ENCODE peak calls at places on chromosomes 3 and 15, in seven cellular contexts. E is adipocyte; B is mesendoderm; K is thyroid gland; D is heart left ventricle; A is CD8-positive, alpha-beta T cell; I is SK-N-SH. N is an unnamed sample.
A peak's percentile ranks its signal among the peaks of the same experiment; 100 is the strongest.

GRCh38 chr15:80242132-80242769 is 9.8 kb downstream of the CTXND1 start:
- DNase-seq in E (peak; percentile 24), B (peak; percentile 97), K (peak; percentile 9), D (no peak), I (peak; percentile 16), A (no peak), N (no peak)

GRCh38 chr3:46954178-46954577 is 22.4 kb downstream of the CCDC12 start:
- DNase-seq in A (no peak), I (no peak), B (no peak), D (no peak), E (no peak), K (no peak), N (no peak)

GRCh38 chr3:122964844-122965243 is 62.7 kb downstream of the SEMA5B start:
- DNase-seq in E (no peak), D (no peak), B (no peak), I (no peak), A (no peak), K (no peak), N (no peak)

GRCh38 chr3:61682671-61683408 is 121.5 kb downstream of the PTPRG start:
- DNase-seq in K (no peak), A (no peak), D (no peak), E (peak; percentile 85), I (no peak), B (peak; percentile 42), N (no peak)

GRCh38 chr3:37093481-37093880 is 80.9 kb downstream of the LRRFIP2 start:
- DNase-seq in E (no peak), A (no peak), I (no peak), D (no peak), K (no peak), B (no peak), N (no peak)

GRCh38 chr3:168061332-168061996 is 34.3 kb downstream of the GOLIM4 start:
- DNase-seq in K (no peak), B (no peak), I (no peak), A (no peak), E (peak; percentile 28), D (no peak), N (no peak)

GRCh38 chr3:153232737-153233330 is 70.8 kb downstream of the RAP2B start:
- DNase-seq in K (no peak), I (no peak), B (no peak), E (peak; percentile 85), D (no peak), A (no peak), N (no peak)

GRCh38 chr3:149299938-149300791 is 33.3 kb downstream of the TM4SF18 start:
- DNase-seq in K (peak; percentile 71), D (no peak), A (no peak), I (no peak), E (peak; percentile 92), B (peak; percentile 71), N (no peak)

GRCh38 chr3:114121996-114122709 is 56.7 kb downstream of the DRD3 start:
- DNase-seq in A (no peak), K (peak; percentile 3), I (no peak), E (peak; percentile 9), D (peak; percentile 50), B (no peak), N (no peak)

GRCh38 chr15:64251121-64251520 is 88.3 kb upstream of the PPIB start:
- DNase-seq in A (no peak), I (no peak), D (no peak), E (peak; percentile 16), B (no peak), K (no peak), N (no peak)

GRCh38 chr15:64009798-64010241 is 36.5 kb downstream of the DAPK2 start:
- DNase-seq in D (no peak), K (no peak), A (peak; percentile 56), E (no peak), B (no peak), I (no peak), N (no peak)

GRCh38 chr15:98164573-98164972 is 204.1 kb downstream of the ARRDC4 start:
- DNase-seq in D (no peak), I (no peak), E (no peak), A (no peak), K (no peak), B (no peak), N (no peak)

GRCh38 chr15:42691308-42691707 is 45.6 kb downstream of the CDAN1 start:
- DNase-seq in I (no peak), B (no peak), E (no peak), D (no peak), A (no peak), K (no peak), N (no peak)

GRCh38 chr15:64233299-64233698 is 70.5 kb upstream of the PPIB start:
- DNase-seq in E (no peak), I (no peak), A (no peak), D (no peak), K (no peak), B (no peak), N (no peak)

GRCh38 chr3:132803889-132804288 is 81.7 kb upstream of the NPHP3 start:
- DNase-seq in A (no peak), K (no peak), I (peak; percentile 9), E (peak; percentile 18), B (peak; percentile 63), D (no peak), N (no peak)

GRCh38 chr3:195907730-195908438 is 467 bp downstream of the TNK2 start:
- DNase-seq in A (peak; percentile 57), D (peak; percentile 42), I (peak; percentile 69), K (peak; percentile 85), E (no peak), B (peak; percentile 77), N (peak; percentile 68)

GRCh38 chr3:186599142-186599784 is 13.6 kb upstream of the AHSG start:
- DNase-seq in A (no peak), E (no peak), D (no peak), B (no peak), K (no peak), I (no peak), N (no peak)

GRCh38 chr3:12479919-12480425 is 4.3 kb upstream of the TSEN2 start:
- DNase-seq in E (peak; percentile 74), A (peak; percentile 29), D (peak; percentile 37), K (no peak), B (peak; percentile 69), I (peak; percentile 75), N (no peak)

GRCh38 chr3:133980035-133980434 is 49.7 kb downstream of the SLCO2A1 start:
- DNase-seq in E (no peak), D (no peak), I (no peak), K (no peak), A (no peak), B (peak; percentile 52), N (no peak)

GRCh38 chr3:127417709-127418559 is 130.1 kb upstream of the PRR20G start:
- DNase-seq in D (no peak), A (no peak), B (no peak), K (no peak), E (no peak), I (no peak), N (no peak)

GRCh38 chr3:155130001-155130400 is 49.9 kb downstream of the MME start:
- DNase-seq in D (no peak), E (peak; percentile 7), B (no peak), A (no peak), I (no peak), K (no peak), N (no peak)

GRCh38 chr3:166177130-166177529 is 339.9 kb upstream of the BCHE start:
- DNase-seq in A (no peak), D (no peak), K (no peak), B (no peak), E (no peak), I (no peak), N (no peak)
- H3K4me1 ChIP-seq in A (no peaks in the 10 kb centered on the region), D (no peaks in the 10 kb centered on the region), K (no peaks in the 10 kb centered on the region), B (no peaks in the 10 kb centered on the region), E (no peaks in the 10 kb centered on the region), I (no peaks in the 10 kb centered on the region), N (no peaks in the 10 kb centered on the region)

GRCh38 chr3:71518089-71518488 is 65.4 kb downstream of the FOXP1 start:
- DNase-seq in E (no peak), D (no peak), K (no peak), B (no peak), A (no peak), I (no peak), N (no peak)

GRCh38 chr3:71520186-71521020 is 63.1 kb downstream of the FOXP1 start:
- DNase-seq in A (no peak), E (peak; percentile 32), D (no peak), B (peak; percentile 50), I (no peak), K (no peak), N (no peak)

GRCh38 chr3:71523628-71524027 is 59.9 kb downstream of the FOXP1 start:
- DNase-seq in E (no peak), D (no peak), B (no peak), A (no peak), I (no peak), K (no peak), N (no peak)

GRCh38 chr3:71521940-71522876 is 61.3 kb downstream of the FOXP1 start:
- DNase-seq in E (no peak), A (no peak), I (no peak), K (peak; percentile 34), B (no peak), D (no peak), N (no peak)

DNA sequence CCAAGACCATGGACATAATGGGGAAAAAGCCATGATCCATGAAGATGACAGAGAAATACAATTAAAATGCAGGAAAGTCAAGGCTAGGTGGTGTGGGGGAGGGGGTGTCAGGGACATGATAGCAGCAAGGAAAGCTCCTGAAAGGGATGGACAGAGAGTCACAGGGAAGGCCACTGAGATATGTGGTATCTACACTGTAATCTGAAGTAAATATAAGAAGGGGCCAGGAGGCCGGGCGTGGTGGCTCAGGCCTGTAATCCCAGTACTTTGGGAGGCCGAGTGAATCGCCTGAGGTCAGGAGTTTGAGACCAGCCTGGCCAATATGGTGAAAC is 62.5 kb downstream of the FOXP1 start:
- DNase-seq in A (no peak), B (peak; percentile 69), E (no peak), I (no peak), K (no peak), D (no peak), N (no peak)
- H3K4me3 ChIP-seq in A (no peak overlapping the region), B (no peak overlapping the region), E (no peak overlapping the region), I (no peak overlapping the region), K (no peak overlapping the region), D (no peak overlapping the region), N (no peak overlapping the region)

GRCh38 chr15:55250392-55250791 is 39.2 kb downstream of the RAB27A start:
- DNase-seq in K (no peak), D (no peak), I (no peak), B (no peak), A (no peak), E (peak; percentile 94), N (no peak)
- H3K4me1 ChIP-seq in K (peaks cover 6% of the 10 kb centered on the region), D (peaks cover 3% of the 10 kb centered on the region), I (no peaks in the 10 kb centered on the region), B (peaks cover 8% of the 10 kb centered on the region), A (peaks cover 48% of the 10 kb centered on the region), E (peaks cover 35% of the 10 kb centered on the region), N (peaks cover 94% of the 10 kb centered on the region)

DNA sequence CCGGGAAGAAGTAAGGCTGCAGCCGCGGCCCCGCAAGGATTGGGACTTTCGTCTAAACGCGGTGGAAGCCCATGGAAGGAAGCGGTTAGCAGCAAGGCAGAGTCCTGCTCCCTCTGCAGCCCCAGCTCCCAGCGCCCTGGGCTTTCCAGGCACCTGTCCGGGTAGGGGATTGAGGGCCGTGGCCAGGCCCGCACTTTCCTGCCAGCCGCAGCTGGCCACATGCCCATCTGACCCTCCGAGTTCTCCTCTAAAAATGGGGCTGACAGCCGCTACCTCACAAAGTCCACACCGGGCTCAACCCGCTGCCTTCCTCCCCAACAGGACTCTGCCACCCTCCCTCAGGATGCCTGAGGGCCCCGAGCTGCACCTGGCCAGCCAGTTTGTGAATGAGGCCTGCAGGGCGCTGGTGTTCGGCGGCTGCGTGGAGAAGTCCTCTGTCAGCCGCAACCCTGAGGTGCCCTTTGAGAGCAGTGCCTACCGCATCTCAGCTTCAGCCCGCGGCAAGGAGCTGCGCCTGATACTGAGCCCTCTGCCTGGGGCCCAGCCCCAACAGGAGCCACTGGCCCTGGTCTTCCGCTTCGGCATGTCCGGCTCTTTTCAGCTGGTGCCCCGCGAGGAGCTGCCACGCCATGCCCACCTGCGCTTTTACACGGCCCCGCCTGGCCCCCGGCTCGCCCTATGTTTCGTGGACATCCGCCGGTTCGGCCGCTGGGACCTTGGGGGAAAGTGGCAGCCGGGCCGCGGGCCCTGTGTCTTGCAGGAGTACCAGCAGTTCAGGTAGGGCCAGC is 1.9 kb downstream of the NEIL1 start:
- DNase-seq in A (no peak), E (peak; percentile 21), K (peak; percentile 43), D (no peak), I (peak; percentile 79), B (peak; percentile 30), N (no peak)
- H3K4me3 ChIP-seq in A (peak overlapping the region; percentile 62), E (peak overlapping the region; percentile 88), K (peak overlapping the region; percentile 87), D (peak overlapping the region; percentile 95), I (peak overlapping the region; percentile 77), B (no peak overlapping the region), N (peak overlapping the region; percentile 74)